ENCODE peak calls at places on chromosomes 1 and 21, in six cellular contexts. Y, J, I, O, U and H are unnamed samples.

GRCh38 chr21:44438531-44439210 is 16.6 kb upstream of the LRRC3 start:
- DNase-seq in Y (no peak), J (peak), I (no peak), O (no peak), U (peak), H (no peak)

GRCh38 chr1:234235373-234235772 is 137.9 kb upstream of the COA6 start:
- DNase-seq in Y (no peak), J (no peak), I (no peak), O (peak), U (no peak), H (no peak)

GRCh38 chr1:39926820-39927219 is 25.1 kb upstream of the MYCL start:
- DNase-seq in Y (no peak), J (peak), I (no peak), O (no peak), U (peak), H (no peak)

GRCh38 chr21:44531606-44532128 is 8.3 kb downstream of the KRTAP10-1 start:
- DNase-seq in Y (peak), J (no peak), I (no peak), O (no peak), U (peak), H (no peak)

GRCh38 chr1:205172729-205173366 is 38.7 kb downstream of the DSTYK start:
- DNase-seq in Y (no peak), J (no peak), I (peak), O (no peak), U (no peak), H (peak)

GRCh38 chr21:44442266-44443125 is 12.8 kb upstream of the LRRC3 start:
- DNase-seq in Y (no peak), J (no peak), I (no peak), O (no peak), U (no peak), H (no peak)

GRCh38 chr1:9710037-9710436 is 58.5 kb downstream of the PIK3CD start:
- DNase-seq in Y (no peak), J (no peak), I (no peak), O (no peak), U (no peak), H (no peak)

GRCh38 chr1:241266121-241266520 is 90.9 kb downstream of the RGS7 start:
- DNase-seq in Y (no peak), J (no peak), I (no peak), O (no peak), U (no peak), H (no peak)

GRCh38 chr21:22319435-22319834 is 1321.2 kb downstream of the NCAM2 start:
- DNase-seq in Y (no peak), J (no peak), I (no peak), O (no peak), U (no peak), H (no peak)

GRCh38 chr1:53081384-53082066 is 19.5 kb downstream of the PODN start:
- DNase-seq in Y (no peak), J (no peak), I (no peak), O (no peak), U (no peak), H (no peak)

GRCh38 chr1:195430826-195431225 is 1177.4 kb downstream of the KCNT2 start:
- DNase-seq in Y (no peak), J (no peak), I (no peak), O (no peak), U (no peak), H (no peak)

GRCh38 chr1:232648316-232648715 is 18.4 kb upstream of the SIPA1L2 start:
- DNase-seq in Y (no peak), J (no peak), I (no peak), O (no peak), U (no peak), H (no peak)

DNA sequence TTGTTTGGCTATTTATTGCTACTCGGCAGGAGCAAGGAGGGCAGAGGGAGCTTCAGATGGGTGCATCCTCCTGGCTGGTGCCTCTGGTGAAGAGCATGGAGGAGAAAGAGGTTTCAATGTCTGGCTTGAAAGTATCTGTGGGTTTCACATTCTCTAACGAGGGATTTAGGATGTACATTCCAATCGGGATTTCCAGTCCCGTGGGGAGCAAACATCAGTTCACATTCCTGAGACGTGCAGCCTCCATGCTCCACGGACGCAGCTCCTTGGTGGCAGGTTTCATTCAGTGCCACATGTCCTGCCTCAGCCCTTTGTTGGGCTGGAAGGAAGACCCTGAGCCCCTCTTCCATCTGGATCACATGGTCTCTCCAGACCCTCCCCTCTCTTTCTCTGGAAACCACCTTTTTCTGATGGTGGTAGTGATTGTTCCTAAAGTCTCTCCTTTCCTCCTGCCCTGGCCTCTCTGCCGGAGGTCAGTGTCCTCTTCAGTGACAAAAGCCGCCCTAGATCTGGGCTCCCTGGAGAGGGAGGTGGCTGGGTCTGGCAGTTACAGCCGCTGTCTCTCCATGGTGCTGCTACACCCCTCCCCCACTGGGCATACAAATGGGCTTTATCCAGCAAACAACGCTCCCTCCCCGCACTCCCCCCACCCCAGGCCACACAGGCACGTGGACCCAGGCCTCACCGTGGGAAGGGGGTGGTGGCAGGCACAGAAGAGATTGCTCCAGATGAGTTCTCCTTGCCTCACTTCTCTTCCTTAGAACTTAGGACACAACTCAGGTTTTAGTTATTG is 829 bp upstream of the CA14 start:
- DNase-seq in Y (no peak), J (no peak), I (no peak), O (no peak), U (no peak), H (no peak)
- TF ChIP-seq POLR2A in Y (no peak), J (no peak), I (no peak), O (no peak), U (no peak), H (no peak)

DNA sequence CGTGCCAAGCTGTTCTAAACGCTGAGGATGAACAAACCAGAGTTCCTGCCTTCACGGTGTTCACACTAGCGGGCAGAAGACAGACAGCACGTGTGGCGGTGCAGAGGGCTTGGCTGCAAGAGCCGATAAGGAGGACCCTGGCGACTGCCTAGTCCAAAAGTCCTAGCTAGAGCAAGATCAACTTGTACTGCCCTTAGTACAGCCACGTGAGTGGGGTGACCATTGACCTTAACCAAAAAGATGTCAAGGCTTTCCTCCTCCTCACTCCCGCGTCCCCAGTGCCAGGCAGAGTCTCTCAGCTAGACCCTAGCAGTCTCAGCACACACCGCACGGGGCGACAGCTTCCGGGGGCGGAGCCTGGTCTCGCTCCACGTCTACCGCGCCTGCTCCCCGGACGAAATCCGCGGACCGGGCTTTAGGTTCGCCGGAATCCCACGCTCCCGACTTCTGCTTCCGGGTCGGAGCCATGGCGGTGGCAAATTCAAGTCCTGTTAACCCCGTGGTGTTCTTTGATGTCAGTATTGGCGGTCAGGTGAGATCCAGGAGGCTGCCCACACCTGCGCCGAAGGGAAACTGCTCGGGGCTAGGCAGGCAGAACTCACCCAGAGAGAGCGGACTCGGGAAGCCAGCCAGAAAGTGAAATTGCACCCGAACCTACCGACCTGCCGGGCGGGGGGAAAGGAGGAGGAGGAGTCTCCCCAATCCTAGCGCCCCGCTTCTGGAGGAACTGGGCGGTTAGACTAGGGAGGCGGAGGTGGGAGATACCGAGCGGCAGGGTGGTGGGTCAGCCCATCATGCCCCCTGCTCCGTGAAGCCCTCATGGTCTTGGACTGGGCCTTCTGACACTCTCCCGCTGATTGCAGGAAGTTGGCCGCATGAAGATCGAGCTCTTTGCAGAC is at the start of gene PPIH:
- DNase-seq in Y (peak), J (peak), I (peak), O (peak), U (peak), H (peak)
- TF ChIP-seq POLR2A in Y (peak), J (peak), I (peak), O (peak), U (no peak), H (peak)

GRCh38 chr1:167219646-167220536 is 795 bp upstream of the POU2F1 start:
- DNase-seq in Y (peak), J (peak), I (peak), O (peak), U (peak), H (peak)

GRCh38 chr1:167221804-167222610 is 1.3 kb downstream of the POU2F1 start:
- DNase-seq in Y (peak), J (peak), I (peak), O (peak), U (peak), H (peak)

GRCh38 chr1:167221126-167221803 is 579 bp downstream of the POU2F1 start:
- DNase-seq in Y (no peak), J (peak), I (no peak), O (no peak), U (no peak), H (peak)

GRCh38 chr1:167219194-167219593 is 1.5 kb upstream of the POU2F1 start:
- DNase-seq in Y (no peak), J (no peak), I (no peak), O (no peak), U (no peak), H (no peak)

DNA sequence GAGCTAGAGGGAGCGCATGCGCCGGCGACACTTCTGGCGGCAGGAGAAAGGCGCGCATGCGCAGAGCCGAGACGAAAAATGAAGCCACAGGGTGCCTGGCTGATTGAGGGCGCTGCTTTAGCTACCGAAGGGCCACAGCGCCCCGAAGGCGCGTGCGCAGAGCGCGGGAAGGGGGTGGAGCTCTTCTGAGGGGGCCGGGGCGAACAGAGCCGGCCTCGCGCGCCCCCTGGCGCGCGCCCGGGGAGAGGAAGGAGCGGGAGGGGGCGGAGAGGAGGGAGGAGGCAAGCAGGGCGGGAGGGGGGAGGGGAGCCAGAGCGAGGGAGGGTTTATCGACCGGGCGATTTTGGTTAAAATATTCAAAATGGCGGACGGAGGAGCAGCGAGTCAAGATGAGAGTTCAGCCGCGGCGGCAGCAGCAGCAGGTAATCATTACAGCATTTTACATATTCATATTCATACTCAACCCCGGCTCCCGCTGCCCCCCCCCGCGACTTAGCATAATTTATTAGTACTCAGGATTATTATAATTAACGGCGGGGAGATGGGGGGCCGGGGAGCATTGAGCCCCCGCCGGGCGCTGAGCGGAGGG is at the start of gene POU2F1:
- DNase-seq in Y (peak), J (peak), I (peak), O (peak), U (peak), H (peak)
- TF ChIP-seq POLR2A in Y (peak), J (peak), I (peak), O (peak), U (peak), H (peak)

GRCh38 chr1:44780583-44781121 is 5.3 kb downstream of the RPS8 start:
- DNase-seq in Y (no peak), J (no peak), I (no peak), O (no peak), U (no peak), H (no peak)
- TF ChIP-seq POLR2A in Y (no peak), J (no peak), I (no peak), O (no peak), U (no peak), H (no peak)

DNA sequence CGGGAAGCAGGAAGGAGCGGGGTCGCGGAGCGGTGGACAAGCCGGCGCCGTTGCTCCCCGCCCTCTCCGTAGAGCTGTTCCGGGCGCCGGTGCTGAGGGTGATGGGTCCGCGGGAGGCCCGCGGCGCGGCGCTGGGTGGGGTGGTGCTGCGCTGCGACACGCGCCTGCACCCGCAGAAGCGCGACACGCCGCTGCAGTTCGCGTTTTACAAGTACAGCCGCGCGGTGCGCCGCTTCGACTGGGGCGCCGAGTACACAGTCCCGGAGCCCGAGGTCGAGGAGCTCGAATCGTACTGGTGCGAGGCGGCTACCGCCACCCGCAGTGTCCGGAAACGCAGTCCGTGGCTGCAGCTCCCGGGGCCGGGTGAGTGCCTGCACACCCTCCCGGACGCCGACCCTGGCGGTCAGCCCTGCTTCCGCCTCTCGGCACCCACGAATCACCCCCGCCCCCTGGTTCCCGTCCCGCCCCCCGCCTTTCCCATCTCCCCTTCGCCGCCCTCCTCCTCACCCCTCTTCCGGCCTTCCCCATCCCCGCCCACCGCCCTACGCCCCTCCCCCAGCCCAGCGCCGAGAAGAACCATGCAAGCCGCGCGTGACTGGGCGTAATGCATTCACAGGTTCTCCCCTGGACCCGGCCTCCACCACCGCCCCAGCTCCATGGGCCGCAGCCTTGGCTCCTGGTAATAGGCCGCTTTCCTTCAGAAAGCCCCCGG is 5.4 kb downstream of the FCRLB start:
- DNase-seq in Y (peak), J (peak), I (peak), O (peak), U (peak), H (peak)
- TF ChIP-seq POLR2A in Y (no peak), J (peak), I (peak), O (no peak), U (peak), H (peak)

GRCh38 chr1:26053718-26054572 is 8.0 kb upstream of the SLC30A2 start:
- DNase-seq in Y (no peak), J (no peak), I (no peak), O (no peak), U (no peak), H (no peak)
- TF ChIP-seq POLR2A in Y (no peak), J (no peak), I (no peak), O (no peak), U (no peak), H (no peak)

GRCh38 chr1:94926365-94926914 is 470 bp downstream of the CNN3 start:
- DNase-seq in Y (peak), J (peak), I (peak), O (peak), U (peak), H (no peak)

GRCh38 chr1:94926915-94927404 is at the start of gene CNN3:
- DNase-seq in Y (peak), J (peak), I (peak), O (peak), U (peak), H (peak)

GRCh38 chr1:94924967-94925366 is 1.9 kb downstream of the CNN3 start:
- DNase-seq in Y (no peak), J (no peak), I (peak), O (no peak), U (peak), H (no peak)

GRCh38 chr1:94927405-94928175 is 680 bp upstream of the CNN3 start:
- DNase-seq in Y (no peak), J (no peak), I (peak), O (no peak), U (peak), H (no peak)

DNA sequence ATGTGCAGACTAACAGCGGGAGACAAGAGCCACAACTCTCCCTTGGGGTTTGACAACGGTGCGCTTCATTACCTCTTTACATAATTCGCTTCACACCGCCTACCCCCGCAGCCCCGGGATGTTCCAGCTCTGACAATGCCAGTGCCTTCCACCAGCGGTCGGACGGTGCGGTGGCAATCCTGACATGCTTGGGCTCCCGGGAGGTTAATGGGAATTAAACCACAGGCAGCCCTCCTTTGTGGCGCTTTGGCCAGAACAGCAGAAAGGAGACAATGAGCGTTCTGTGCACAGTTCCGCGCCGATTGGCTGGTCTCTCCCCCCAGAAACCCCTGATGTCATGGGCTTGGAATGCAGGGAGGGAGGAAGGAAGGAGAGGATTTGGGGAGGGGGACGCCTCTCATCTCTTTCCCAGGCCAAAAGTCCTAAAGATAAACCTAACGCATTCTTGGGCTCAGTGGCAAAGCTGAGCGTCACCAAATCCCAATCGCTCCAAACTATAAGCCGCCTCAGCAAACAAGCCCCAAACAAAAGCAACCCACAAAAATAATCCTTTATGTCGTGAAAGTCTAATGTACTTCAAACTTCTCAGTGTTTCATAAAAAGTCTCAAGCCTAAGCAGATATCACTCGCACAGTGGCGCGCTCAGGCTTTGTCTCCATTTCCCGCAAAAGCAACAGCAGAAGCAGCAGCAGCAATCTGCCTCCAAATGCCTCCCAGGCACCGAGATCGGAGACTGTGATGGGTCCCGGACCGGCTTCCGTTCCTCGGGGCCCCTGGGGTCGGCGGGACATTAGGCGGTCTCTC is 1.1 kb downstream of the CNN3 start:
- DNase-seq in Y (peak), J (peak), I (peak), O (peak), U (peak), H (peak)
- TF ChIP-seq POLR2A in Y (no peak), J (peak), I (peak), O (peak), U (peak), H (peak)

GRCh38 chr1:203860396-203860951 is 925 bp upstream of the SNRPE start:
- DNase-seq in Y (no peak), J (peak), I (peak), O (peak), U (peak), H (no peak)
- TF ChIP-seq POLR2A in Y (no peak), J (no peak), I (no peak), O (no peak), U (no peak), H (no peak)

GRCh38 chr1:151907363-151908139 is 1.8 kb downstream of the THEM4 start:
- DNase-seq in Y (no peak), J (no peak), I (no peak), O (no peak), U (no peak), H (no peak)

GRCh38 chr1:151909167-151910149 is at the start of gene THEM4:
- DNase-seq in Y (peak), J (peak), I (peak), O (peak), U (peak), H (peak)

GRCh38 chr1:151908228-151908691 is 1.1 kb downstream of the THEM4 start:
- DNase-seq in Y (no peak), J (no peak), I (peak), O (no peak), U (no peak), H (no peak)

GRCh38 chr1:151902858-151903257 is 6.5 kb downstream of the THEM4 start:
- DNase-seq in Y (no peak), J (no peak), I (no peak), O (no peak), U (no peak), H (no peak)

GRCh38 chr1:151905070-151905442 is 4.3 kb downstream of the THEM4 start:
- DNase-seq in Y (no peak), J (peak), I (no peak), O (no peak), U (no peak), H (no peak)
- TF ChIP-seq POLR2A in Y (no peak), J (peak), I (no peak), O (no peak), U (no peak), H (no peak)